ENCODE peak calls at places on chromosome 11, in six cellular contexts. One of them, this sample, is unnamed.

GRCh38 chr11:131703311-131703710 is 332.9 kb downstream of the NTM start:
- DNase-seq in H9: no peak
- DNase-seq in mesenchymal stem cell: no peak
- DNase-seq in IMR-90: no peak
- DNase-seq in trophoblast cell: no peak
- DNase-seq in H1: no peak
- DNase-seq in this sample: no peak

GRCh38 chr11:75259711-75260110 is 19.1 kb downstream of the TPBGL start:
- DNase-seq in H9: peak
- DNase-seq in mesenchymal stem cell: peak
- DNase-seq in IMR-90: no peak
- DNase-seq in trophoblast cell: no peak
- DNase-seq in H1: no peak
- DNase-seq in this sample: no peak

GRCh38 chr11:73650400-73650799 is 4.0 kb downstream of the PLEKHB1 start:
- DNase-seq in H9: no peak
- DNase-seq in mesenchymal stem cell: no peak
- DNase-seq in IMR-90: no peak
- DNase-seq in trophoblast cell: no peak
- DNase-seq in H1: no peak
- DNase-seq in this sample: no peak

GRCh38 chr11:46107780-46108179 is 13.5 kb downstream of the PHF21A start:
- DNase-seq in H9: no peak
- DNase-seq in mesenchymal stem cell: no peak
- DNase-seq in IMR-90: no peak
- DNase-seq in trophoblast cell: no peak
- DNase-seq in H1: no peak
- DNase-seq in this sample: no peak

GRCh38 chr11:62552931-62553838 is 6.6 kb upstream of the AHNAK start:
- DNase-seq in H9: peak
- DNase-seq in mesenchymal stem cell: peak
- DNase-seq in IMR-90: peak
- DNase-seq in trophoblast cell: peak
- DNase-seq in H1: peak
- DNase-seq in this sample: no peak

GRCh38 chr11:96213500-96213899 is 129.5 kb downstream of the MAML2 start:
- DNase-seq in H9: no peak
- DNase-seq in mesenchymal stem cell: peak
- DNase-seq in IMR-90: peak
- DNase-seq in trophoblast cell: no peak
- DNase-seq in H1: no peak
- DNase-seq in this sample: no peak

GRCh38 chr11:32830413-32830738 is 649 bp downstream of the PRRG4 start:
- DNase-seq in H9: no peak
- DNase-seq in mesenchymal stem cell: peak
- DNase-seq in IMR-90: no peak
- DNase-seq in trophoblast cell: peak
- DNase-seq in H1: no peak
- DNase-seq in this sample: no peak

GRCh38 chr11:87528752-87529151 is 491.0 kb downstream of the TMEM135 start:
- DNase-seq in H9: no peak
- DNase-seq in mesenchymal stem cell: no peak
- DNase-seq in IMR-90: no peak
- DNase-seq in trophoblast cell: no peak
- DNase-seq in H1: no peak
- DNase-seq in this sample: no peak

GRCh38 chr11:14819596-14819995 is 72.4 kb downstream of the CYP2R1 start:
- DNase-seq in H9: no peak
- DNase-seq in mesenchymal stem cell: no peak
- DNase-seq in IMR-90: no peak
- DNase-seq in trophoblast cell: no peak
- DNase-seq in H1: no peak
- DNase-seq in this sample: no peak

GRCh38 chr11:106278391-106278790 is 200.9 kb downstream of the AASDHPPT start:
- DNase-seq in H9: no peak
- DNase-seq in mesenchymal stem cell: peak
- DNase-seq in IMR-90: no peak
- DNase-seq in trophoblast cell: peak
- DNase-seq in H1: no peak
- DNase-seq in this sample: no peak

GRCh38 chr11:134244593-134244992 is 8.6 kb downstream of the THYN1 start:
- DNase-seq in H9: peak
- DNase-seq in mesenchymal stem cell: peak
- DNase-seq in IMR-90: peak
- DNase-seq in trophoblast cell: peak
- DNase-seq in H1: no peak
- DNase-seq in this sample: no peak

GRCh38 chr11:6523253-6523652 is 26.2 kb downstream of the DNHD1 start:
- DNase-seq in H9: no peak
- DNase-seq in mesenchymal stem cell: peak
- DNase-seq in IMR-90: peak
- DNase-seq in trophoblast cell: peak
- DNase-seq in H1: no peak
- DNase-seq in this sample: no peak

GRCh38 chr11:107316426-107316825 is 141.2 kb downstream of the CWF19L2 start:
- DNase-seq in H9: no peak
- DNase-seq in mesenchymal stem cell: no peak
- DNase-seq in IMR-90: no peak
- DNase-seq in trophoblast cell: no peak
- DNase-seq in H1: no peak
- DNase-seq in this sample: no peak

GRCh38 chr11:6402561-6402981 is 12.3 kb downstream of the SMPD1 start:
- DNase-seq in H9: no peak
- DNase-seq in mesenchymal stem cell: peak
- DNase-seq in IMR-90: peak
- DNase-seq in trophoblast cell: no peak
- DNase-seq in H1: no peak
- DNase-seq in this sample: no peak

GRCh38 chr11:1281974-1282365 is 27.5 kb downstream of the TOLLIP start:
- DNase-seq in H9: no peak
- DNase-seq in mesenchymal stem cell: no peak
- DNase-seq in IMR-90: no peak
- DNase-seq in trophoblast cell: no peak
- DNase-seq in H1: no peak
- DNase-seq in this sample: no peak

GRCh38 chr11:9231848-9232177 is 33.3 kb downstream of the DENND5A start:
- DNase-seq in H9: no peak
- DNase-seq in mesenchymal stem cell: peak
- DNase-seq in IMR-90: peak
- DNase-seq in trophoblast cell: no peak
- DNase-seq in H1: no peak
- DNase-seq in this sample: no peak

GRCh38 chr11:130890039-130890745 is 26.1 kb downstream of the SNX19 start:
- DNase-seq in H9: no peak
- DNase-seq in mesenchymal stem cell: no peak
- DNase-seq in IMR-90: peak
- DNase-seq in trophoblast cell: no peak
- DNase-seq in H1: no peak
- DNase-seq in this sample: no peak

GRCh38 chr11:61467609-61468401 is 37.9 kb downstream of the SDHAF2 start:
- DNase-seq in H9: no peak
- DNase-seq in mesenchymal stem cell: no peak
- DNase-seq in IMR-90: no peak
- DNase-seq in trophoblast cell: no peak
- DNase-seq in H1: no peak
- DNase-seq in this sample: no peak

GRCh38 chr11:130462931-130463330 is 14.5 kb downstream of the ADAMTS15 start:
- DNase-seq in H9: no peak
- DNase-seq in mesenchymal stem cell: no peak
- DNase-seq in IMR-90: no peak
- DNase-seq in trophoblast cell: no peak
- DNase-seq in H1: no peak
- DNase-seq in this sample: no peak

GRCh38 chr11:65584102-65584501 is 8.2 kb downstream of the EHBP1L1 start:
- DNase-seq in H9: no peak
- DNase-seq in mesenchymal stem cell: no peak
- DNase-seq in IMR-90: no peak
- DNase-seq in trophoblast cell: no peak
- DNase-seq in H1: no peak
- DNase-seq in this sample: no peak

GRCh38 chr11:75307058-75307457 is 44.4 kb downstream of the ARRB1 start:
- DNase-seq in H9: no peak
- DNase-seq in mesenchymal stem cell: no peak
- DNase-seq in IMR-90: no peak
- DNase-seq in trophoblast cell: no peak
- DNase-seq in H1: no peak
- DNase-seq in this sample: no peak

GRCh38 chr11:67397536-67397935 is 4.1 kb downstream of the PPP1CA start:
- DNase-seq in H9: no peak
- DNase-seq in mesenchymal stem cell: no peak
- DNase-seq in IMR-90: no peak
- DNase-seq in trophoblast cell: peak
- DNase-seq in H1: no peak
- DNase-seq in this sample: no peak

GRCh38 chr11:60316317-60316716 is 10.7 kb upstream of the MS4A6E start:
- DNase-seq in H9: no peak
- DNase-seq in mesenchymal stem cell: no peak
- DNase-seq in IMR-90: no peak
- DNase-seq in trophoblast cell: no peak
- DNase-seq in H1: no peak
- DNase-seq in this sample: no peak

GRCh38 chr11:86069408-86070086 is 663 bp upstream of the PICALM start:
- DNase-seq in H9: peak
- DNase-seq in mesenchymal stem cell: peak
- DNase-seq in IMR-90: peak
- DNase-seq in trophoblast cell: peak
- DNase-seq in H1: no peak
- DNase-seq in this sample: no peak

GRCh38 chr11:78350101-78350645 is 67.4 kb downstream of the GAB2 start:
- DNase-seq in H9: no peak
- DNase-seq in mesenchymal stem cell: peak
- DNase-seq in IMR-90: peak
- DNase-seq in trophoblast cell: no peak
- DNase-seq in H1: no peak
- DNase-seq in this sample: no peak

GRCh38 chr11:43515090-43515489 is 156.4 kb downstream of the TTC17 start:
- DNase-seq in H9: peak
- DNase-seq in mesenchymal stem cell: no peak
- DNase-seq in IMR-90: no peak
- DNase-seq in trophoblast cell: no peak
- DNase-seq in H1: peak
- DNase-seq in this sample: no peak

GRCh38 chr11:108733479-108734116 is 68.7 kb downstream of the DDX10 start:
- DNase-seq in H9: no peak
- DNase-seq in mesenchymal stem cell: peak
- DNase-seq in IMR-90: peak
- DNase-seq in trophoblast cell: peak
- DNase-seq in H1: no peak
- DNase-seq in this sample: no peak

GRCh38 chr11:119363874-119364590 is 17.5 kb downstream of the USP2 start:
- DNase-seq in H9: no peak
- DNase-seq in mesenchymal stem cell: no peak
- DNase-seq in IMR-90: no peak
- DNase-seq in trophoblast cell: peak
- DNase-seq in H1: peak
- DNase-seq in this sample: peak

GRCh38 chr11:8083088-8083395 is 2.0 kb downstream of the TUB start:
- DNase-seq in H9: no peak
- DNase-seq in mesenchymal stem cell: no peak
- DNase-seq in IMR-90: no peak
- DNase-seq in trophoblast cell: no peak
- DNase-seq in H1: no peak
- DNase-seq in this sample: no peak

GRCh38 chr11:127049486-127049885 is 48.9 kb upstream of the KIRREL3 start:
- DNase-seq in H9: no peak
- DNase-seq in mesenchymal stem cell: no peak
- DNase-seq in IMR-90: no peak
- DNase-seq in trophoblast cell: no peak
- DNase-seq in H1: no peak
- DNase-seq in this sample: no peak

GRCh38 chr11:63897459-63898156 is 19.4 kb downstream of the RCOR2 start:
- DNase-seq in H9: no peak
- DNase-seq in mesenchymal stem cell: no peak
- DNase-seq in IMR-90: no peak
- DNase-seq in trophoblast cell: no peak
- DNase-seq in H1: no peak
- DNase-seq in this sample: no peak

GRCh38 chr11:69296890-69297224 is 2.9 kb downstream of the MYEOV start:
- DNase-seq in H9: no peak
- DNase-seq in mesenchymal stem cell: no peak
- DNase-seq in IMR-90: no peak
- DNase-seq in trophoblast cell: no peak
- DNase-seq in H1: no peak
- DNase-seq in this sample: no peak
- H4K91ac ChIP-seq in H9: no peak
- H4K91ac ChIP-seq in mesenchymal stem cell: peak
- H4K91ac ChIP-seq in IMR-90: peak
- H4K91ac ChIP-seq in trophoblast cell: no peak
- H4K91ac ChIP-seq in H1: no peak
- H4K91ac ChIP-seq in this sample: no peak

DNA sequence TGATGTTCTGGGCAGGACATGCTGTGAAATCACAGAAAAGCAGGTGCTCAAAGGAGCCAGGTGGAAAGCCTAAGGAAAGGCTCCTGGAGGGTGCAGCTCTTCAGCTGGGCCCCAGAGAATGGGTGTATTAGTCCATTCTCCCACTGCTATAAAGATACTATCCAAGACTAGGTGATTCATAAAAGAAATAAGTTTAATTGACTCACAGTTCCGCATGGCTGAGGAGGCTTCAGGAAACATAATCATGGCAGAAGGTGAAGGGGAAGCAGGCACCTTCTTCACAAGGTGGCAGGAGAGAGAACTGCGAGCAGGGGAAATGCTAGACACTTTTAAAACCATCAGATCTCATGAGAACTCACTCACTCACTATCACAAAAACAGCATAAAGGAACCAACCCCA is 43.1 kb upstream of the DEUP1 start:
- DNase-seq in H9: no peak
- DNase-seq in mesenchymal stem cell: no peak
- DNase-seq in IMR-90: no peak
- DNase-seq in trophoblast cell: no peak
- DNase-seq in H1: no peak
- DNase-seq in this sample: no peak
- H2AFZ ChIP-seq in H9: no peak
- H2AFZ ChIP-seq in mesenchymal stem cell: no peak
- H2AFZ ChIP-seq in IMR-90: no peak
- H2AFZ ChIP-seq in trophoblast cell: no peak
- H2AFZ ChIP-seq in H1: no peak
- H2AFZ ChIP-seq in this sample: no peak

DNA sequence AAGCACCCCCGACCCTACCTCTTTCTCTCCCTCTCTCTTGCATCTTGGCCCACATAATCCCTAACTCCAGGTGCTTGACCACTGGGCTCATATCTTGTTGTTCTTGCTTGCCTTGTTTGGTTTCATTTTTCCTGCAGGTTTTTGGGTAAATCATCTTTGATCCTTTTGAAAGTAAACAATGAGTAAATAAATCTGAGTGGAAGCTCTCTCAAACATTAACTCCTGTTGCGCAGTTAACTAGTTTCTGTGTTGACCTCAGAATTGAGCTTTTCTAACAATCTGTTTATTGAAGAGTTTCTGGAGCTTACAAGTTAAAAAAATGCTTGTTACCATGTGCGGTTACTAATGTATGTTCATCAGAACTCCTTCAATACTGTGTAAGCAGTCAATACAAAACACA is 38.8 kb upstream of the MICAL2 start:
- DNase-seq in H9: no peak
- DNase-seq in mesenchymal stem cell: peak
- DNase-seq in IMR-90: no peak
- DNase-seq in trophoblast cell: peak
- DNase-seq in H1: no peak
- DNase-seq in this sample: no peak
- H4K91ac ChIP-seq in H9: no peak
- H4K91ac ChIP-seq in mesenchymal stem cell: no peak
- H4K91ac ChIP-seq in IMR-90: peak
- H4K91ac ChIP-seq in trophoblast cell: no peak
- H4K91ac ChIP-seq in H1: no peak
- H4K91ac ChIP-seq in this sample: no peak

GRCh38 chr11:18384157-18384641 is 10.2 kb upstream of the LDHA start:
- DNase-seq in H9: no peak
- DNase-seq in mesenchymal stem cell: no peak
- DNase-seq in IMR-90: peak
- DNase-seq in trophoblast cell: peak
- DNase-seq in H1: no peak
- DNase-seq in this sample: no peak
- H2AFZ ChIP-seq in H9: no peak
- H2AFZ ChIP-seq in mesenchymal stem cell: no peak
- H2AFZ ChIP-seq in IMR-90: peak
- H2AFZ ChIP-seq in trophoblast cell: no peak
- H2AFZ ChIP-seq in H1: peak
- H2AFZ ChIP-seq in this sample: peak

This sample was measured in neuronal stem cell.